ENCODE peak calls at places on chromosomes 7 and 10, in nine cellular contexts. C is heart left ventricle, U is heart right ventricle, O is kidney, M is neural progenitor cell, R is PC-3, S is transverse colon, A is tibial artery, K is uterus. Y is an unnamed sample.

GRCh38 chr10:19096674-19097073 is 48.1 kb downstream of the MALRD1 start:
- DNase-seq in C (no peak), U (no peak), O (no peak), M (peak; percentile 23), R (no peak), S (no peak), A (no peak), K (no peak), Y (no peak)

GRCh38 chr10:90935581-90936292 is 14.8 kb upstream of the ANKRD1 start:
- DNase-seq in C (no peak), U (no peak), O (no peak), M (no peak), R (no peak), S (no peak), A (no peak), K (no peak), Y (no peak)

GRCh38 chr10:7906128-7906527 is 87.8 kb downstream of the TAF3 start:
- DNase-seq in C (no peak), U (no peak), O (no peak), M (no peak), R (no peak), S (no peak), A (no peak), K (no peak), Y (no peak)

GRCh38 chr7:94295805-94296204 is 98.9 kb upstream of the COL1A2 start:
- DNase-seq in C (no peak), U (no peak), O (no peak), M (no peak), R (peak; percentile 63), S (no peak), A (no peak), K (peak; percentile 19), Y (peak; percentile 20)

GRCh38 chr7:6164491-6164890 is 107.9 kb downstream of the CYTH3 start:
- DNase-seq in C (no peak), U (peak; percentile 61), O (peak; percentile 82), M (peak; percentile 33), R (no peak), S (no peak), A (no peak), K (no peak), Y (no peak)

GRCh38 chr7:4610768-4611467 is 71.2 kb upstream of the FOXK1 start:
- DNase-seq in C (peak; percentile 30), U (no peak), O (peak; percentile 48), M (peak; percentile 76), R (peak; percentile 83), S (peak; percentile 55), A (peak; percentile 32), K (peak; percentile 34), Y (peak; percentile 58)

GRCh38 chr7:138212314-138212713 is 136.1 kb downstream of the AKR1D1 start:
- DNase-seq in C (no peak), U (no peak), O (no peak), M (no peak), R (no peak), S (no peak), A (no peak), K (no peak), Y (no peak)

GRCh38 chr10:88457680-88458079 is 125.4 kb downstream of the RNLS start:
- DNase-seq in C (no peak), U (no peak), O (no peak), M (no peak), R (no peak), S (no peak), A (no peak), K (no peak), Y (no peak)

GRCh38 chr10:113617086-113617485 is 46.8 kb downstream of the NRAP start:
- DNase-seq in C (no peak), U (no peak), O (no peak), M (peak; percentile 31), R (no peak), S (no peak), A (no peak), K (no peak), Y (no peak)

GRCh38 chr10:29098423-29098822 is 190.4 kb upstream of the LYZL1 start:
- DNase-seq in C (no peak), U (no peak), O (no peak), M (no peak), R (no peak), S (no peak), A (no peak), K (no peak), Y (no peak)

GRCh38 chr7:150934045-150934766 is 43.9 kb downstream of the KCNH2 start:
- DNase-seq in C (no peak), U (no peak), O (peak; percentile 36), M (no peak), R (no peak), S (no peak), A (no peak), K (no peak), Y (no peak)

GRCh38 chr10:9305018-9305655 is 1250.6 kb downstream of the GATA3 start:
- DNase-seq in C (no peak), U (no peak), O (no peak), M (peak; percentile 30), R (peak; percentile 32), S (no peak), A (no peak), K (no peak), Y (no peak)

GRCh38 chr7:71868797-71869196 is 543.3 kb downstream of the CALN1 start:
- DNase-seq in C (no peak), U (no peak), O (no peak), M (no peak), R (peak; percentile 34), S (no peak), A (no peak), K (no peak), Y (no peak)

GRCh38 chr7:106855540-106856132 is 9.4 kb upstream of the PIK3CG start:
- DNase-seq in C (no peak), U (no peak), O (no peak), M (no peak), R (no peak), S (no peak), A (no peak), K (no peak), Y (no peak)

GRCh38 chr10:80463868-80464267 is 9.8 kb downstream of the TSPAN14 start:
- DNase-seq in C (no peak), U (no peak), O (peak; percentile 19), M (no peak), R (no peak), S (no peak), A (no peak), K (no peak), Y (no peak)

GRCh38 chr7:137297551-137298463 is 45.7 kb downstream of the PTN start:
- DNase-seq in C (no peak), U (no peak), O (no peak), M (no peak), R (no peak), S (no peak), A (no peak), K (no peak), Y (no peak)

GRCh38 chr10:50972591-50972990 is 87.2 kb upstream of the A1CF start:
- DNase-seq in C (no peak), U (no peak), O (no peak), M (no peak), R (no peak), S (peak; percentile 65), A (no peak), K (no peak), Y (no peak)

GRCh38 chr7:91181949-91182348 is 82.3 kb upstream of the FZD1 start:
- DNase-seq in C (no peak), U (no peak), O (no peak), M (no peak), R (peak; percentile 8), S (no peak), A (no peak), K (no peak), Y (no peak)

DNA sequence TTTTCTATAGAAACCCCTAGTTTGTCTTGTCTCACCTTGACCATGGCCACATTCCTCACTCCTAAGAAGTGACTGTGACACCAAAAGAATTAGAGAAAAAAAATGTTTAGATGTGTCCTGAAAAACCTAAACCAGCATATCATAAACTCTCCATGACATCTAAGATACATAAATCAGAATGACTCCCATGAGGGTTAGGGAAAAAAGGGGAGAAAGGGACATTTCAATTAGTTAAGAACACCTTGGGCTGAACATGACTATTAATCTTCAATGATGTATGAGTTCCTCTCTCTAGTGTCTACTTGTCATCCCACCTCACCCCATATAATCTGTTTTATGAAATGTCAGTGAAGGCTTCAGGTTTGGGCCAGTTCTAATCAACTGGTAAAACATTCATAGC is 31.1 kb downstream of the KDM7A start:
- DNase-seq in C (no peak), U (no peak), O (no peak), M (no peak), R (no peak), S (no peak), A (no peak), K (no peak), Y (no peak)
- H3K9me3 ChIP-seq in C (no peaks in the 10 kb centered on the region), U (no peaks in the 10 kb centered on the region), O (no peaks in the 10 kb centered on the region), M (no peaks in the 10 kb centered on the region), R (no peaks in the 10 kb centered on the region), S (no peaks in the 10 kb centered on the region), A (no peaks in the 10 kb centered on the region), K (no peaks in the 10 kb centered on the region), Y (no peaks in the 10 kb centered on the region)

GRCh38 chr10:119655566-119656001 is 4.4 kb downstream of the BAG3 start:
- DNase-seq in C (peak; percentile 58), U (peak; percentile 37), O (peak; percentile 67), M (no peak), R (peak; percentile 35), S (peak; percentile 52), A (peak; percentile 57), K (peak; percentile 51), Y (peak; percentile 49)
- H3K4me1 ChIP-seq in C (peaks cover 62% of the 10 kb centered on the region), U (peaks cover 85% of the 10 kb centered on the region), O (peaks cover 57% of the 10 kb centered on the region), M (peaks cover 30% of the 10 kb centered on the region), R (peaks cover 58% of the 10 kb centered on the region), S (peaks cover 35% of the 10 kb centered on the region), A (peaks cover 3% of the 10 kb centered on the region), K (peaks cover 22% of the 10 kb centered on the region), Y (peaks cover 39% of the 10 kb centered on the region)

GRCh38 chr10:68103237-68103866 is 5.9 kb upstream of the MYPN start:
- DNase-seq in C (no peak), U (no peak), O (no peak), M (no peak), R (peak; percentile 61), S (no peak), A (no peak), K (no peak), Y (no peak)
- TF ChIP-seq CTCF in C (no peak), U (no peak), O (no peak), M (no peak), R (no peak), S (no peak), A (no peak), K (no peak), Y (no peak)

GRCh38 chr7:70701487-70701886 is 430.5 kb upstream of the GALNT17 start:
- DNase-seq in C (no peak), U (no peak), O (no peak), M (no peak), R (no peak), S (no peak), A (no peak), K (no peak), Y (no peak)

GRCh38 chr7:70703785-70704184 is 428.2 kb upstream of the GALNT17 start:
- DNase-seq in C (no peak), U (no peak), O (no peak), M (peak; percentile 43), R (no peak), S (no peak), A (no peak), K (no peak), Y (no peak)

GRCh38 chr7:70698219-70698832 is 433.6 kb upstream of the GALNT17 start:
- DNase-seq in C (peak; percentile 36), U (no peak), O (no peak), M (peak; percentile 73), R (peak; percentile 50), S (no peak), A (no peak), K (no peak), Y (peak; percentile 53)

GRCh38 chr7:70700935-70701425 is 431.0 kb upstream of the GALNT17 start:
- DNase-seq in C (no peak), U (no peak), O (no peak), M (peak; percentile 81), R (no peak), S (no peak), A (no peak), K (no peak), Y (no peak)

GRCh38 chr7:70700055-70700934 is 431.6 kb upstream of the GALNT17 start:
- DNase-seq in C (no peak), U (no peak), O (no peak), M (peak; percentile 82), R (no peak), S (no peak), A (no peak), K (no peak), Y (no peak)
- H3K9me3 ChIP-seq in C (no peaks in the 10 kb centered on the region), U (no peaks in the 10 kb centered on the region), O (no peaks in the 10 kb centered on the region), M (no peaks in the 10 kb centered on the region), R (no peaks in the 10 kb centered on the region), S (no peaks in the 10 kb centered on the region), A (no peaks in the 10 kb centered on the region), K (no peaks in the 10 kb centered on the region), Y (no peaks in the 10 kb centered on the region)

Y was measured in testis.